ENCODE peak calls at places on chromosome 7, in seven cellular contexts. One of them, this sample, is unnamed.
A peak's percentile ranks its signal among the peaks of the same experiment; 100 is the strongest.

GRCh38 chr7:52851547-52851946 is 183.9 kb upstream of the POM121L12 start:
- DNase-seq in right atrium auricular region: no peak
- DNase-seq in tibial artery: no peak
- DNase-seq in kidney: no peak
- DNase-seq in fibroblast of lung: no peak
- DNase-seq in heart left ventricle: no peak
- DNase-seq in left lung: no peak
- DNase-seq in this sample: no peak

GRCh38 chr7:101487753-101488152 is 125.1 kb downstream of the COL26A1 start:
- DNase-seq in right atrium auricular region: no peak
- DNase-seq in tibial artery: no peak
- DNase-seq in kidney: no peak
- DNase-seq in fibroblast of lung: no peak
- DNase-seq in heart left ventricle: no peak
- DNase-seq in left lung: no peak
- DNase-seq in this sample: no peak

GRCh38 chr7:149818536-149818840 is 19.7 kb upstream of the ZNF862 start:
- DNase-seq in right atrium auricular region: no peak
- DNase-seq in tibial artery: no peak
- DNase-seq in kidney: peak; percentile 62
- DNase-seq in fibroblast of lung: no peak
- DNase-seq in heart left ventricle: peak; percentile 18
- DNase-seq in left lung: no peak
- DNase-seq in this sample: no peak

GRCh38 chr7:102064361-102065025 is 222.2 kb upstream of the SH2B2 start:
- DNase-seq in right atrium auricular region: no peak
- DNase-seq in tibial artery: no peak
- DNase-seq in kidney: peak; percentile 82
- DNase-seq in fibroblast of lung: no peak
- DNase-seq in heart left ventricle: peak; percentile 71
- DNase-seq in left lung: peak; percentile 51
- DNase-seq in this sample: peak; percentile 37

GRCh38 chr7:103771294-103771693 is 218.2 kb downstream of the RELN start:
- DNase-seq in right atrium auricular region: no peak
- DNase-seq in tibial artery: no peak
- DNase-seq in kidney: peak; percentile 20
- DNase-seq in fibroblast of lung: no peak
- DNase-seq in heart left ventricle: no peak
- DNase-seq in left lung: no peak
- DNase-seq in this sample: no peak

GRCh38 chr7:157046681-157047080 is 36.2 kb upstream of the MNX1 start:
- DNase-seq in right atrium auricular region: no peak
- DNase-seq in tibial artery: no peak
- DNase-seq in kidney: no peak
- DNase-seq in fibroblast of lung: peak; percentile 41
- DNase-seq in heart left ventricle: no peak
- DNase-seq in left lung: no peak
- DNase-seq in this sample: no peak

GRCh38 chr7:55160539-55160938 is 141.7 kb downstream of the EGFR start:
- DNase-seq in right atrium auricular region: no peak
- DNase-seq in tibial artery: no peak
- DNase-seq in kidney: no peak
- DNase-seq in fibroblast of lung: peak; percentile 91
- DNase-seq in heart left ventricle: no peak
- DNase-seq in left lung: no peak
- DNase-seq in this sample: no peak

GRCh38 chr7:38542156-38542555 is 89.0 kb downstream of the AMPH start:
- DNase-seq in right atrium auricular region: no peak
- DNase-seq in tibial artery: no peak
- DNase-seq in kidney: no peak
- DNase-seq in fibroblast of lung: peak; percentile 16
- DNase-seq in heart left ventricle: no peak
- DNase-seq in left lung: no peak
- DNase-seq in this sample: no peak

GRCh38 chr7:95867309-95867708 is 95.0 kb downstream of the DYNC1I1 start:
- DNase-seq in right atrium auricular region: no peak
- DNase-seq in tibial artery: no peak
- DNase-seq in kidney: no peak
- DNase-seq in fibroblast of lung: no peak
- DNase-seq in heart left ventricle: no peak
- DNase-seq in left lung: no peak
- DNase-seq in this sample: no peak

GRCh38 chr7:88586877-88587276 is 172.6 kb upstream of the ZNF804B start:
- DNase-seq in right atrium auricular region: no peak
- DNase-seq in tibial artery: no peak
- DNase-seq in kidney: no peak
- DNase-seq in fibroblast of lung: no peak
- DNase-seq in heart left ventricle: no peak
- DNase-seq in left lung: no peak
- DNase-seq in this sample: no peak

GRCh38 chr7:66779669-66780408 is 39.3 kb downstream of the RABGEF1 start:
- DNase-seq in right atrium auricular region: no peak
- DNase-seq in tibial artery: no peak
- DNase-seq in kidney: no peak
- DNase-seq in fibroblast of lung: peak; percentile 53
- DNase-seq in heart left ventricle: no peak
- DNase-seq in left lung: no peak
- DNase-seq in this sample: no peak

GRCh38 chr7:30029696-30030095 is 1.5 kb downstream of the PLEKHA8 start:
- DNase-seq in right atrium auricular region: no peak
- DNase-seq in tibial artery: no peak
- DNase-seq in kidney: no peak
- DNase-seq in fibroblast of lung: peak; percentile 21
- DNase-seq in heart left ventricle: no peak
- DNase-seq in left lung: no peak
- DNase-seq in this sample: no peak

GRCh38 chr7:98163704-98164478 is 47.3 kb upstream of the BHLHA15 start:
- DNase-seq in right atrium auricular region: no peak
- DNase-seq in tibial artery: no peak
- DNase-seq in kidney: no peak
- DNase-seq in fibroblast of lung: peak; percentile 74
- DNase-seq in heart left ventricle: no peak
- DNase-seq in left lung: peak; percentile 37
- DNase-seq in this sample: no peak

GRCh38 chr7:28804990-28805389 is 153.1 kb downstream of the TRIL start:
- DNase-seq in right atrium auricular region: no peak
- DNase-seq in tibial artery: no peak
- DNase-seq in kidney: no peak
- DNase-seq in fibroblast of lung: peak; percentile 95
- DNase-seq in heart left ventricle: peak; percentile 44
- DNase-seq in left lung: no peak
- DNase-seq in this sample: no peak

GRCh38 chr7:27745064-27745583 is 5.2 kb downstream of the TAX1BP1 start:
- DNase-seq in right atrium auricular region: no peak
- DNase-seq in tibial artery: no peak
- DNase-seq in kidney: no peak
- DNase-seq in fibroblast of lung: peak; percentile 85
- DNase-seq in heart left ventricle: no peak
- DNase-seq in left lung: no peak
- DNase-seq in this sample: no peak

GRCh38 chr7:40700653-40701475 is 566.1 kb downstream of the SUGCT start:
- DNase-seq in right atrium auricular region: no peak
- DNase-seq in tibial artery: no peak
- DNase-seq in kidney: no peak
- DNase-seq in fibroblast of lung: peak; percentile 69
- DNase-seq in heart left ventricle: no peak
- DNase-seq in left lung: no peak
- DNase-seq in this sample: no peak

GRCh38 chr7:34160261-34160752 is 255.0 kb downstream of the BMPER start:
- DNase-seq in right atrium auricular region: no peak
- DNase-seq in tibial artery: no peak
- DNase-seq in kidney: no peak
- DNase-seq in fibroblast of lung: peak; percentile 90
- DNase-seq in heart left ventricle: no peak
- DNase-seq in left lung: no peak
- DNase-seq in this sample: no peak

GRCh38 chr7:132009778-132010177 is 453.4 kb upstream of the PODXL start:
- DNase-seq in right atrium auricular region: no peak
- DNase-seq in tibial artery: no peak
- DNase-seq in kidney: no peak
- DNase-seq in fibroblast of lung: peak; percentile 65
- DNase-seq in heart left ventricle: no peak
- DNase-seq in left lung: no peak
- DNase-seq in this sample: no peak

GRCh38 chr7:44172803-44173424 is 16.3 kb downstream of the GCK start:
- DNase-seq in right atrium auricular region: no peak
- DNase-seq in tibial artery: no peak
- DNase-seq in kidney: no peak
- DNase-seq in fibroblast of lung: peak; percentile 18
- DNase-seq in heart left ventricle: no peak
- DNase-seq in left lung: no peak
- DNase-seq in this sample: no peak

GRCh38 chr7:859368-860030 is 16.9 kb upstream of the GET4 start:
- DNase-seq in right atrium auricular region: no peak
- DNase-seq in tibial artery: no peak
- DNase-seq in kidney: no peak
- DNase-seq in fibroblast of lung: no peak
- DNase-seq in heart left ventricle: no peak
- DNase-seq in left lung: no peak
- DNase-seq in this sample: no peak

GRCh38 chr7:860149-860548 is 16.2 kb upstream of the GET4 start:
- DNase-seq in right atrium auricular region: no peak
- DNase-seq in tibial artery: no peak
- DNase-seq in kidney: peak; percentile 70
- DNase-seq in fibroblast of lung: peak; percentile 7
- DNase-seq in heart left ventricle: no peak
- DNase-seq in left lung: no peak
- DNase-seq in this sample: no peak

GRCh38 chr7:855686-856369 is 20.5 kb upstream of the GET4 start:
- DNase-seq in right atrium auricular region: no peak
- DNase-seq in tibial artery: no peak
- DNase-seq in kidney: peak; percentile 59
- DNase-seq in fibroblast of lung: no peak
- DNase-seq in heart left ventricle: no peak
- DNase-seq in left lung: no peak
- DNase-seq in this sample: no peak

GRCh38 chr7:856444-857095 is 19.8 kb upstream of the GET4 start:
- DNase-seq in right atrium auricular region: no peak
- DNase-seq in tibial artery: no peak
- DNase-seq in kidney: no peak
- DNase-seq in fibroblast of lung: no peak
- DNase-seq in heart left ventricle: no peak
- DNase-seq in left lung: no peak
- DNase-seq in this sample: no peak

GRCh38 chr7:857661-858060 is 18.7 kb upstream of the GET4 start:
- DNase-seq in right atrium auricular region: no peak
- DNase-seq in tibial artery: no peak
- DNase-seq in kidney: no peak
- DNase-seq in fibroblast of lung: no peak
- DNase-seq in heart left ventricle: no peak
- DNase-seq in left lung: no peak
- DNase-seq in this sample: no peak
- H3K36me3 ChIP-seq in right atrium auricular region: peaks cover 93% of the 10 kb centered on the region
- H3K36me3 ChIP-seq in tibial artery: peaks cover 100% of the 10 kb centered on the region
- H3K36me3 ChIP-seq in kidney: peaks cover 45% of the 10 kb centered on the region
- H3K36me3 ChIP-seq in fibroblast of lung: peaks cover 52% of the 10 kb centered on the region
- H3K36me3 ChIP-seq in heart left ventricle: peaks cover 51% of the 10 kb centered on the region
- H3K36me3 ChIP-seq in left lung: peaks cover 98% of the 10 kb centered on the region
- H3K36me3 ChIP-seq in this sample: peaks cover 84% of the 10 kb centered on the region

GRCh38 chr7:94420321-94420720 is 25.6 kb downstream of the COL1A2 start:
- DNase-seq in right atrium auricular region: no peak
- DNase-seq in tibial artery: no peak
- DNase-seq in kidney: no peak
- DNase-seq in fibroblast of lung: no peak
- DNase-seq in heart left ventricle: no peak
- DNase-seq in left lung: no peak
- DNase-seq in this sample: no peak

GRCh38 chr7:94417261-94417660 is 22.6 kb downstream of the COL1A2 start:
- DNase-seq in right atrium auricular region: no peak
- DNase-seq in tibial artery: no peak
- DNase-seq in kidney: no peak
- DNase-seq in fibroblast of lung: no peak
- DNase-seq in heart left ventricle: no peak
- DNase-seq in left lung: no peak
- DNase-seq in this sample: no peak

GRCh38 chr7:94417921-94418320 is 23.2 kb downstream of the COL1A2 start:
- DNase-seq in right atrium auricular region: no peak
- DNase-seq in tibial artery: no peak
- DNase-seq in kidney: no peak
- DNase-seq in fibroblast of lung: no peak
- DNase-seq in heart left ventricle: no peak
- DNase-seq in left lung: no peak
- DNase-seq in this sample: no peak

GRCh38 chr7:94421711-94422110 is 27.0 kb downstream of the COL1A2 start:
- DNase-seq in right atrium auricular region: no peak
- DNase-seq in tibial artery: no peak
- DNase-seq in kidney: no peak
- DNase-seq in fibroblast of lung: no peak
- DNase-seq in heart left ventricle: no peak
- DNase-seq in left lung: no peak
- DNase-seq in this sample: no peak

GRCh38 chr7:94418851-94419250 is 24.2 kb downstream of the COL1A2 start:
- DNase-seq in right atrium auricular region: no peak
- DNase-seq in tibial artery: no peak
- DNase-seq in kidney: no peak
- DNase-seq in fibroblast of lung: no peak
- DNase-seq in heart left ventricle: no peak
- DNase-seq in left lung: no peak
- DNase-seq in this sample: no peak
- H3K27ac ChIP-seq in right atrium auricular region: no peak overlapping the region
- H3K27ac ChIP-seq in tibial artery: peak overlapping the region; percentile 93
- H3K27ac ChIP-seq in kidney: no peak overlapping the region
- H3K27ac ChIP-seq in fibroblast of lung: peak overlapping the region; percentile 36
- H3K27ac ChIP-seq in heart left ventricle: no peak overlapping the region
- H3K27ac ChIP-seq in left lung: peak overlapping the region; percentile 44
- H3K27ac ChIP-seq in this sample: no peak overlapping the region

DNA sequence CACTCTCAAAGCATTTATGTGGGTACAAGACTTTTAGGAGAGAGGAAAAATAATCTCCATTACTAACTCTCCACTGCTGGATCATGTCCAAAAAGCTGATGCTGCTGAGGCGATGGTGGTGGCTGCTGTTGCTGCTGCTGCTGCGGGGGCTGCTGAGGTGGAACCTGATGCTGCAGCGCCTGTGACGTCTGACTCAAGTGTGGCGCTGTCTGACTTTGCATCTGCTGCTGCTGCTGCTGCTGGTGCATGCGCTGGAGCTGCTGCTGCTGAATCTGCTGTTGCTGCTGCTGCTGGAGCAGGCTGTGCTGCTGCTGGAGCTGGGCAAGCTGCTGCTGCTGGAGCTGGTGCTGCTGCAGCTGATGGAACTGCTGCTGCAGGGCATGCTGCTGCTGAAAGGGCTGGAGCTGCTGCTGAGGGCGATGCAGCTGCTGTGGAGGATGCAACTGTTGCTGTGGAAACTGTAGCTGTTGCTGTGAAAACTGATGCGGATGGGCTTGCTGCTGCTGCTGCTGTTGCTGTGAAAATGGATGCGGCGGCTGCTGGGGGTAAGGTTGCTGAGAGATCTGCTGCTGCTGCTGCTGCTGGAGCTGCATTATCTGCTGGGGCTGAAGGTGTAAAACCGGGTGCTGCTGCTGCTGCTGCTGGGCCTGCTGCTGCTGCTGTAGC is 34.5 kb downstream of the PAXIP1 start:
- DNase-seq in right atrium auricular region: no peak
- DNase-seq in tibial artery: no peak
- DNase-seq in kidney: no peak
- DNase-seq in fibroblast of lung: peak; percentile 20
- DNase-seq in heart left ventricle: no peak
- DNase-seq in left lung: no peak
- DNase-seq in this sample: no peak
- H3K36me3 ChIP-seq in right atrium auricular region: peaks cover 36% of the 10 kb centered on the region
- H3K36me3 ChIP-seq in tibial artery: peaks cover 54% of the 10 kb centered on the region
- H3K36me3 ChIP-seq in kidney: peaks cover 31% of the 10 kb centered on the region
- H3K36me3 ChIP-seq in fibroblast of lung: peaks cover 10% of the 10 kb centered on the region
- H3K36me3 ChIP-seq in heart left ventricle: peaks cover 9% of the 10 kb centered on the region
- H3K36me3 ChIP-seq in left lung: peaks cover 81% of the 10 kb centered on the region
- H3K36me3 ChIP-seq in this sample: peaks cover 98% of the 10 kb centered on the region

GRCh38 chr7:121352323-121352722 is 23.5 kb downstream of the WNT16 start:
- DNase-seq in right atrium auricular region: no peak
- DNase-seq in tibial artery: no peak
- DNase-seq in kidney: no peak
- DNase-seq in fibroblast of lung: no peak
- DNase-seq in heart left ventricle: no peak
- DNase-seq in left lung: no peak
- DNase-seq in this sample: no peak
- H3K27ac ChIP-seq in right atrium auricular region: no peak overlapping the region
- H3K27ac ChIP-seq in tibial artery: no peak overlapping the region
- H3K27ac ChIP-seq in kidney: no peak overlapping the region
- H3K27ac ChIP-seq in fibroblast of lung: no peak overlapping the region
- H3K27ac ChIP-seq in heart left ventricle: no peak overlapping the region
- H3K27ac ChIP-seq in left lung: no peak overlapping the region
- H3K27ac ChIP-seq in this sample: no peak overlapping the region

This sample was measured in heart right ventricle.